ENCODE peak calls at places on chromosomes 12 and 14, in eight cellular contexts. One of them, this sample, is unnamed.

GRCh38 chr12:128811806-128812205 is 12.0 kb downstream of the SLC15A4 start:
- ATAC-seq in GM12878: peak; percentile 37
- ATAC-seq in HCT116: no peak
- ATAC-seq in GM23338: no peak
- ATAC-seq in Panc1: no peak
- ATAC-seq in HepG2: no peak
- ATAC-seq in K562: no peak
- ATAC-seq in upper lobe of left lung: no peak
- ATAC-seq in this sample: no peak

GRCh38 chr14:104262515-104263514 is 124.4 kb downstream of the KIF26A start:
- ATAC-seq in GM12878: no peak
- ATAC-seq in HCT116: no peak
- ATAC-seq in GM23338: no peak
- ATAC-seq in Panc1: no peak
- ATAC-seq in HepG2: no peak
- ATAC-seq in K562: no peak
- ATAC-seq in upper lobe of left lung: no peak
- ATAC-seq in this sample: no peak

GRCh38 chr12:58812229-58812628 is 108.1 kb downstream of the LRIG3 start:
- ATAC-seq in GM12878: no peak
- ATAC-seq in HCT116: no peak
- ATAC-seq in GM23338: no peak
- ATAC-seq in Panc1: no peak
- ATAC-seq in HepG2: no peak
- ATAC-seq in K562: no peak
- ATAC-seq in upper lobe of left lung: no peak
- ATAC-seq in this sample: no peak

GRCh38 chr12:29428630-29429029 is 47.7 kb upstream of the ERGIC2 start:
- ATAC-seq in GM12878: peak; percentile 83
- ATAC-seq in HCT116: no peak
- ATAC-seq in GM23338: no peak
- ATAC-seq in Panc1: no peak
- ATAC-seq in HepG2: no peak
- ATAC-seq in K562: peak; percentile 50
- ATAC-seq in upper lobe of left lung: no peak
- ATAC-seq in this sample: peak; percentile 31

GRCh38 chr14:100621806-100622205 is 34.6 kb upstream of the BEGAIN start:
- ATAC-seq in GM12878: peak; percentile 47
- ATAC-seq in HCT116: peak; percentile 84
- ATAC-seq in GM23338: peak; percentile 78
- ATAC-seq in Panc1: peak; percentile 11
- ATAC-seq in HepG2: no peak
- ATAC-seq in K562: peak; percentile 100
- ATAC-seq in upper lobe of left lung: no peak
- ATAC-seq in this sample: no peak

GRCh38 chr12:52372216-52373154 is 5.2 kb upstream of the KRT85 start:
- ATAC-seq in GM12878: peak; percentile 85
- ATAC-seq in HCT116: peak; percentile 96
- ATAC-seq in GM23338: peak; percentile 95
- ATAC-seq in Panc1: peak; percentile 95
- ATAC-seq in HepG2: peak; percentile 95
- ATAC-seq in K562: peak; percentile 78
- ATAC-seq in upper lobe of left lung: peak; percentile 69
- ATAC-seq in this sample: peak; percentile 77

GRCh38 chr14:22158560-22158959 is 430.5 kb downstream of the DAD1 start:
- ATAC-seq in GM12878: no peak
- ATAC-seq in HCT116: no peak
- ATAC-seq in GM23338: no peak
- ATAC-seq in Panc1: no peak
- ATAC-seq in HepG2: no peak
- ATAC-seq in K562: no peak
- ATAC-seq in upper lobe of left lung: no peak
- ATAC-seq in this sample: no peak

GRCh38 chr14:65281991-65282908 is 130.3 kb upstream of the FUT8 start:
- ATAC-seq in GM12878: peak; percentile 55
- ATAC-seq in HCT116: peak; percentile 22
- ATAC-seq in GM23338: peak; percentile 93
- ATAC-seq in Panc1: peak; percentile 82
- ATAC-seq in HepG2: peak; percentile 39
- ATAC-seq in K562: no peak
- ATAC-seq in upper lobe of left lung: no peak
- ATAC-seq in this sample: no peak

GRCh38 chr12:103800252-103800771 is 40.7 kb downstream of the NT5DC3 start:
- ATAC-seq in GM12878: no peak
- ATAC-seq in HCT116: no peak
- ATAC-seq in GM23338: no peak
- ATAC-seq in Panc1: no peak
- ATAC-seq in HepG2: peak; percentile 76
- ATAC-seq in K562: peak; percentile 46
- ATAC-seq in upper lobe of left lung: peak; percentile 50
- ATAC-seq in this sample: peak; percentile 35

GRCh38 chr12:99907210-99907609 is 77.5 kb downstream of the ANKS1B start:
- ATAC-seq in GM12878: no peak
- ATAC-seq in HCT116: no peak
- ATAC-seq in GM23338: no peak
- ATAC-seq in Panc1: no peak
- ATAC-seq in HepG2: no peak
- ATAC-seq in K562: no peak
- ATAC-seq in upper lobe of left lung: no peak
- ATAC-seq in this sample: no peak

GRCh38 chr12:8057839-8058238 is 8.3 kb downstream of the C3AR1 start:
- ATAC-seq in GM12878: no peak
- ATAC-seq in HCT116: no peak
- ATAC-seq in GM23338: no peak
- ATAC-seq in Panc1: no peak
- ATAC-seq in HepG2: no peak
- ATAC-seq in K562: no peak
- ATAC-seq in upper lobe of left lung: peak; percentile 62
- ATAC-seq in this sample: peak; percentile 68

GRCh38 chr12:49808686-49809368 is 19.4 kb downstream of the NCKAP5L start:
- ATAC-seq in GM12878: no peak
- ATAC-seq in HCT116: no peak
- ATAC-seq in GM23338: peak; percentile 31
- ATAC-seq in Panc1: no peak
- ATAC-seq in HepG2: no peak
- ATAC-seq in K562: no peak
- ATAC-seq in upper lobe of left lung: peak; percentile 75
- ATAC-seq in this sample: peak; percentile 66

GRCh38 chr12:47755655-47756562 is 2.8 kb downstream of the RAPGEF3 start:
- ATAC-seq in GM12878: peak; percentile 80
- ATAC-seq in HCT116: no peak
- ATAC-seq in GM23338: no peak
- ATAC-seq in Panc1: no peak
- ATAC-seq in HepG2: no peak
- ATAC-seq in K562: no peak
- ATAC-seq in upper lobe of left lung: no peak
- ATAC-seq in this sample: no peak

GRCh38 chr14:70602254-70602653 is 1.8 kb upstream of the MED6 start:
- ATAC-seq in GM12878: peak; percentile 75
- ATAC-seq in HCT116: no peak
- ATAC-seq in GM23338: no peak
- ATAC-seq in Panc1: no peak
- ATAC-seq in HepG2: no peak
- ATAC-seq in K562: no peak
- ATAC-seq in upper lobe of left lung: no peak
- ATAC-seq in this sample: no peak

GRCh38 chr12:32454075-32454474 is 54.7 kb downstream of the FGD4 start:
- ATAC-seq in GM12878: no peak
- ATAC-seq in HCT116: peak; percentile 85
- ATAC-seq in GM23338: peak; percentile 85
- ATAC-seq in Panc1: no peak
- ATAC-seq in HepG2: no peak
- ATAC-seq in K562: no peak
- ATAC-seq in upper lobe of left lung: no peak
- ATAC-seq in this sample: peak; percentile 79

GRCh38 chr12:32457251-32458025 is 58.1 kb downstream of the FGD4 start:
- ATAC-seq in GM12878: no peak
- ATAC-seq in HCT116: no peak
- ATAC-seq in GM23338: no peak
- ATAC-seq in Panc1: no peak
- ATAC-seq in HepG2: no peak
- ATAC-seq in K562: no peak
- ATAC-seq in upper lobe of left lung: no peak
- ATAC-seq in this sample: no peak

GRCh38 chr12:32451816-32452215 is 52.5 kb downstream of the FGD4 start:
- ATAC-seq in GM12878: no peak
- ATAC-seq in HCT116: no peak
- ATAC-seq in GM23338: no peak
- ATAC-seq in Panc1: no peak
- ATAC-seq in HepG2: no peak
- ATAC-seq in K562: no peak
- ATAC-seq in upper lobe of left lung: no peak
- ATAC-seq in this sample: no peak

GRCh38 chr12:32454866-32455265 is 55.5 kb downstream of the FGD4 start:
- ATAC-seq in GM12878: no peak
- ATAC-seq in HCT116: no peak
- ATAC-seq in GM23338: peak; percentile 82
- ATAC-seq in Panc1: no peak
- ATAC-seq in HepG2: no peak
- ATAC-seq in K562: no peak
- ATAC-seq in upper lobe of left lung: no peak
- ATAC-seq in this sample: no peak

GRCh38 chr12:32455607-32456063 is 56.3 kb downstream of the FGD4 start:
- ATAC-seq in GM12878: peak; percentile 48
- ATAC-seq in HCT116: peak; percentile 55
- ATAC-seq in GM23338: no peak
- ATAC-seq in Panc1: peak; percentile 78
- ATAC-seq in HepG2: no peak
- ATAC-seq in K562: peak; percentile 54
- ATAC-seq in upper lobe of left lung: no peak
- ATAC-seq in this sample: peak; percentile 56
- TF ChIP-seq CTCF in GM12878: peak; percentile 46
- TF ChIP-seq CTCF in HCT116: peak; percentile 54
- TF ChIP-seq CTCF in GM23338: peak; percentile 95
- TF ChIP-seq CTCF in Panc1: peak; percentile 79
- TF ChIP-seq CTCF in HepG2: peak; percentile 73
- TF ChIP-seq CTCF in K562: peak; percentile 35
- TF ChIP-seq CTCF in upper lobe of left lung: peak; percentile 59
- TF ChIP-seq CTCF in this sample: peak; percentile 76

GRCh38 chr14:51328942-51329350 is 88.9 kb downstream of the TMX1 start:
- ATAC-seq in GM12878: no peak
- ATAC-seq in HCT116: no peak
- ATAC-seq in GM23338: no peak
- ATAC-seq in Panc1: no peak
- ATAC-seq in HepG2: no peak
- ATAC-seq in K562: no peak
- ATAC-seq in upper lobe of left lung: no peak
- ATAC-seq in this sample: peak; percentile 60
- TF ChIP-seq POLR2AphosphoS5 in GM12878: no peak
- TF ChIP-seq POLR2AphosphoS5 in HCT116: no peak
- TF ChIP-seq POLR2AphosphoS5 in GM23338: no peak
- TF ChIP-seq POLR2AphosphoS5 in Panc1: no peak
- TF ChIP-seq POLR2AphosphoS5 in HepG2: no peak
- TF ChIP-seq POLR2AphosphoS5 in K562: no peak
- TF ChIP-seq POLR2AphosphoS5 in upper lobe of left lung: no peak
- TF ChIP-seq POLR2AphosphoS5 in this sample: peak; percentile 9

GRCh38 chr14:90266441-90267154 is 10.2 kb downstream of the PSMC1 start:
- ATAC-seq in GM12878: no peak
- ATAC-seq in HCT116: no peak
- ATAC-seq in GM23338: no peak
- ATAC-seq in Panc1: no peak
- ATAC-seq in HepG2: peak; percentile 36
- ATAC-seq in K562: no peak
- ATAC-seq in upper lobe of left lung: no peak
- ATAC-seq in this sample: no peak

DNA sequence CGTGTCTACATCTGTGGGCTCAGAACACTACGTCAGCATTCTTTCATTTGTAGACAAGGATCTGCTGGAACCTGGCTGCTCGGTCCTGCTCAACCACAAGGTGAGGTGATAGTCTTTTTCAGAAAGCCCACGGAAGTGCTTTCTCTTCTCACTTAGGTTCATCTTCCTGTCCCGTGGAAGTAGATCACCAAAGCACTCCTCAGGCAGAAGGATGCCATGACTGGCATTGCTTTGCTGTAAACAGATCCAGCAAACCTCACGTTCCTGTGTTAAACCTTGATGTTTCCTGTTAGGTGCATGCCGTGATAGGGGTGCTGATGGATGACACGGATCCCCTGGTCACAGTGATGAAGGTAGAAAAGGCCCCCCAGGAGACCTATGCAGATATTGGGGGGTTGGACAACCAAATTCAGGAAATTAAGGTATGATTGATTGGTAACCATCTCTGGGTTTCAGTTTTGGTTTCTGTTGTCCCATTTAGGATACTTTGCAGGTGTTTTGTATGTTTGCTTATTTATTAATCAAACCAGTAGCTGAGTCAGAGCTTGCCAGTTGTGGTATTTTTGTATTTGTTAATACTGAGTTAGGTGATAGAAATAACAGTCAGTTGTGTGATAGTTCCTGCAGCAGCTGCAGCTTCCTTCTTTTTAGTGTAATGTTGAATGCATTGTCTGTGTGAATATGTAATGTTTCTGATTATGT is 7.5 kb downstream of the PSMC1 start:
- ATAC-seq in GM12878: peak; percentile 78
- ATAC-seq in HCT116: no peak
- ATAC-seq in GM23338: no peak
- ATAC-seq in Panc1: no peak
- ATAC-seq in HepG2: no peak
- ATAC-seq in K562: no peak
- ATAC-seq in upper lobe of left lung: no peak
- ATAC-seq in this sample: no peak
- H3K36me3 ChIP-seq in GM12878: peaks cover 43% of the 10 kb centered on the region
- H3K36me3 ChIP-seq in HCT116: peaks cover 58% of the 10 kb centered on the region
- H3K36me3 ChIP-seq in GM23338: peaks cover 52% of the 10 kb centered on the region
- H3K36me3 ChIP-seq in Panc1: peaks cover 25% of the 10 kb centered on the region
- H3K36me3 ChIP-seq in HepG2: peaks cover 69% of the 10 kb centered on the region
- H3K36me3 ChIP-seq in K562: peaks cover 78% of the 10 kb centered on the region
- H3K36me3 ChIP-seq in upper lobe of left lung: peaks cover 63% of the 10 kb centered on the region
- H3K36me3 ChIP-seq in this sample: peaks cover 93% of the 10 kb centered on the region

GRCh38 chr14:78129375-78129774 is 40.8 kb upstream of the NRXN3 start:
- ATAC-seq in GM12878: no peak
- ATAC-seq in HCT116: no peak
- ATAC-seq in GM23338: no peak
- ATAC-seq in Panc1: no peak
- ATAC-seq in HepG2: no peak
- ATAC-seq in K562: no peak
- ATAC-seq in upper lobe of left lung: no peak
- ATAC-seq in this sample: no peak

GRCh38 chr14:78130356-78130755 is 39.8 kb upstream of the NRXN3 start:
- ATAC-seq in GM12878: no peak
- ATAC-seq in HCT116: no peak
- ATAC-seq in GM23338: no peak
- ATAC-seq in Panc1: no peak
- ATAC-seq in HepG2: no peak
- ATAC-seq in K562: no peak
- ATAC-seq in upper lobe of left lung: no peak
- ATAC-seq in this sample: no peak

GRCh38 chr14:78131616-78132015 is 38.6 kb upstream of the NRXN3 start:
- ATAC-seq in GM12878: no peak
- ATAC-seq in HCT116: no peak
- ATAC-seq in GM23338: no peak
- ATAC-seq in Panc1: no peak
- ATAC-seq in HepG2: no peak
- ATAC-seq in K562: no peak
- ATAC-seq in upper lobe of left lung: no peak
- ATAC-seq in this sample: no peak

GRCh38 chr14:78127233-78127632 is 42.9 kb upstream of the NRXN3 start:
- ATAC-seq in GM12878: no peak
- ATAC-seq in HCT116: no peak
- ATAC-seq in GM23338: peak; percentile 89
- ATAC-seq in Panc1: no peak
- ATAC-seq in HepG2: no peak
- ATAC-seq in K562: no peak
- ATAC-seq in upper lobe of left lung: no peak
- ATAC-seq in this sample: no peak

GRCh38 chr14:78131201-78131600 is 39.0 kb upstream of the NRXN3 start:
- ATAC-seq in GM12878: no peak
- ATAC-seq in HCT116: no peak
- ATAC-seq in GM23338: no peak
- ATAC-seq in Panc1: no peak
- ATAC-seq in HepG2: no peak
- ATAC-seq in K562: no peak
- ATAC-seq in upper lobe of left lung: no peak
- ATAC-seq in this sample: no peak
- TF ChIP-seq CTCF in GM12878: no peak
- TF ChIP-seq CTCF in HCT116: no peak
- TF ChIP-seq CTCF in GM23338: no peak
- TF ChIP-seq CTCF in Panc1: no peak
- TF ChIP-seq CTCF in HepG2: no peak
- TF ChIP-seq CTCF in K562: no peak
- TF ChIP-seq CTCF in upper lobe of left lung: no peak
- TF ChIP-seq CTCF in this sample: no peak